ENCODE peak calls at places on chromosomes 13 and 19, in five cellular contexts. One of them, this sample, is unnamed.

GRCh38 chr19:35939307-35940077 is 3.3 kb downstream of the LRFN3 start:
- DNase-seq in trophoblast cell: no peak
- DNase-seq in neuronal stem cell: no peak
- DNase-seq in mesenchymal stem cell: no peak
- DNase-seq in H9: no peak
- DNase-seq in this sample: no peak

GRCh38 chr19:20039203-20039723 is at the start of gene ZNF682:
- DNase-seq in trophoblast cell: peak
- DNase-seq in neuronal stem cell: peak
- DNase-seq in H9: peak
- DNase-seq in mesenchymal stem cell: peak
- DNase-seq in this sample: peak

GRCh38 chr13:114107686-114108081 is 24.7 kb downstream of the RASA3 start:
- DNase-seq in H9: no peak
- DNase-seq in neuronal stem cell: no peak
- DNase-seq in mesenchymal stem cell: peak
- DNase-seq in trophoblast cell: no peak
- DNase-seq in this sample: no peak

GRCh38 chr19:19743176-19743575 is 10.3 kb upstream of the ZNF14 start:
- DNase-seq in mesenchymal stem cell: no peak
- DNase-seq in neuronal stem cell: no peak
- DNase-seq in trophoblast cell: no peak
- DNase-seq in H9: no peak
- DNase-seq in this sample: no peak

GRCh38 chr19:48899781-48900476 is at the start of gene NUCB1:
- DNase-seq in trophoblast cell: peak
- DNase-seq in mesenchymal stem cell: peak
- DNase-seq in H9: peak
- DNase-seq in neuronal stem cell: peak
- DNase-seq in this sample: peak

GRCh38 chr13:30148171-30148754 is 159.1 kb downstream of the KATNAL1 start:
- DNase-seq in trophoblast cell: no peak
- DNase-seq in mesenchymal stem cell: no peak
- DNase-seq in H9: no peak
- DNase-seq in neuronal stem cell: no peak
- DNase-seq in this sample: no peak

GRCh38 chr19:29245221-29245620 is 32.3 kb upstream of the UQCRFS1 start:
- DNase-seq in mesenchymal stem cell: no peak
- DNase-seq in trophoblast cell: no peak
- DNase-seq in H9: no peak
- DNase-seq in neuronal stem cell: no peak
- DNase-seq in this sample: no peak

GRCh38 chr19:48292798-48293197 is 22.9 kb downstream of the ZNF114 start:
- DNase-seq in mesenchymal stem cell: peak
- DNase-seq in trophoblast cell: peak
- DNase-seq in H9: no peak
- DNase-seq in neuronal stem cell: no peak
- DNase-seq in this sample: no peak

GRCh38 chr19:47022140-47022536 is 2.5 kb downstream of the NPAS1 start:
- DNase-seq in mesenchymal stem cell: no peak
- DNase-seq in trophoblast cell: no peak
- DNase-seq in neuronal stem cell: no peak
- DNase-seq in H9: peak
- DNase-seq in this sample: no peak

GRCh38 chr19:5877869-5878268 is 7.5 kb upstream of the FUT5 start:
- DNase-seq in trophoblast cell: no peak
- DNase-seq in H9: no peak
- DNase-seq in mesenchymal stem cell: no peak
- DNase-seq in neuronal stem cell: peak
- DNase-seq in this sample: no peak

GRCh38 chr19:55058781-55059610 is 4.0 kb downstream of the RDH13 start:
- DNase-seq in H9: no peak
- DNase-seq in trophoblast cell: peak
- DNase-seq in neuronal stem cell: no peak
- DNase-seq in mesenchymal stem cell: no peak
- DNase-seq in this sample: no peak

GRCh38 chr19:3398114-3398899 is 31.9 kb downstream of the NFIC start:
- DNase-seq in H9: peak
- DNase-seq in trophoblast cell: no peak
- DNase-seq in mesenchymal stem cell: peak
- DNase-seq in neuronal stem cell: no peak
- DNase-seq in this sample: no peak

GRCh38 chr19:40414536-40415535 is 1.7 kb upstream of the PRX start:
- DNase-seq in trophoblast cell: no peak
- DNase-seq in mesenchymal stem cell: no peak
- DNase-seq in neuronal stem cell: no peak
- DNase-seq in H9: no peak
- DNase-seq in this sample: no peak

GRCh38 chr19:7196721-7197168 is 97.5 kb downstream of the INSR start:
- DNase-seq in neuronal stem cell: no peak
- DNase-seq in mesenchymal stem cell: no peak
- DNase-seq in trophoblast cell: peak
- DNase-seq in H9: no peak
- DNase-seq in this sample: no peak

GRCh38 chr13:113967729-113968462 is 6.0 kb downstream of the C13orf46 start:
- DNase-seq in mesenchymal stem cell: no peak
- DNase-seq in trophoblast cell: no peak
- DNase-seq in neuronal stem cell: no peak
- DNase-seq in H9: no peak
- DNase-seq in this sample: no peak

GRCh38 chr19:8034178-8034525 is 18.4 kb upstream of the CCL25 start:
- DNase-seq in H9: no peak
- DNase-seq in mesenchymal stem cell: no peak
- DNase-seq in neuronal stem cell: no peak
- DNase-seq in trophoblast cell: peak
- DNase-seq in this sample: no peak

GRCh38 chr19:55188620-55189019 is 8.5 kb upstream of the SYT5 start:
- DNase-seq in mesenchymal stem cell: no peak
- DNase-seq in neuronal stem cell: no peak
- DNase-seq in trophoblast cell: no peak
- DNase-seq in H9: no peak
- DNase-seq in this sample: no peak

GRCh38 chr13:59176775-59177174 is 987.0 kb downstream of the DIAPH3 start:
- DNase-seq in mesenchymal stem cell: no peak
- DNase-seq in H9: peak
- DNase-seq in trophoblast cell: no peak
- DNase-seq in neuronal stem cell: no peak
- DNase-seq in this sample: no peak

GRCh38 chr13:24264976-24265375 is 44.4 kb upstream of the C1QTNF9 start:
- DNase-seq in trophoblast cell: no peak
- DNase-seq in mesenchymal stem cell: no peak
- DNase-seq in H9: no peak
- DNase-seq in neuronal stem cell: no peak
- DNase-seq in this sample: no peak

GRCh38 chr19:3403489-3404323 is 37.3 kb downstream of the NFIC start:
- DNase-seq in mesenchymal stem cell: peak
- DNase-seq in trophoblast cell: no peak
- DNase-seq in H9: no peak
- DNase-seq in neuronal stem cell: no peak
- DNase-seq in this sample: no peak

GRCh38 chr13:47708386-47708785 is 292.7 kb downstream of the SUCLA2 start:
- DNase-seq in neuronal stem cell: no peak
- DNase-seq in H9: no peak
- DNase-seq in trophoblast cell: peak
- DNase-seq in mesenchymal stem cell: peak
- DNase-seq in this sample: no peak

GRCh38 chr13:114145256-114145655 is 12.8 kb upstream of the RASA3 start:
- DNase-seq in trophoblast cell: no peak
- DNase-seq in H9: no peak
- DNase-seq in mesenchymal stem cell: no peak
- DNase-seq in neuronal stem cell: no peak
- DNase-seq in this sample: no peak

GRCh38 chr13:50125556-50126377 is 110.5 kb downstream of the KCNRG start:
- DNase-seq in H9: peak
- DNase-seq in trophoblast cell: peak
- DNase-seq in neuronal stem cell: peak
- DNase-seq in mesenchymal stem cell: peak
- DNase-seq in this sample: peak

GRCh38 chr19:3508771-3509535 is 2.8 kb downstream of the FZR1 start:
- DNase-seq in neuronal stem cell: no peak
- DNase-seq in mesenchymal stem cell: no peak
- DNase-seq in H9: no peak
- DNase-seq in trophoblast cell: no peak
- DNase-seq in this sample: no peak

GRCh38 chr19:50556236-50557008 is 11.8 kb downstream of the LRRC4B start:
- DNase-seq in neuronal stem cell: peak
- DNase-seq in trophoblast cell: peak
- DNase-seq in mesenchymal stem cell: peak
- DNase-seq in H9: peak
- DNase-seq in this sample: peak

GRCh38 chr13:28046981-28047380 is 53.4 kb downstream of the FLT3 start:
- DNase-seq in trophoblast cell: no peak
- DNase-seq in H9: no peak
- DNase-seq in neuronal stem cell: no peak
- DNase-seq in mesenchymal stem cell: peak
- DNase-seq in this sample: no peak

GRCh38 chr13:30355405-30355741 is 48.0 kb upstream of the KATNAL1 start:
- DNase-seq in neuronal stem cell: no peak
- DNase-seq in mesenchymal stem cell: peak
- DNase-seq in trophoblast cell: peak
- DNase-seq in H9: peak
- DNase-seq in this sample: peak

GRCh38 chr13:40439928-40440327 is 226.5 kb downstream of the FOXO1 start:
- DNase-seq in neuronal stem cell: no peak
- DNase-seq in H9: no peak
- DNase-seq in trophoblast cell: peak
- DNase-seq in mesenchymal stem cell: no peak
- DNase-seq in this sample: no peak

GRCh38 chr19:55173717-55174409 is 6.2 kb downstream of the SYT5 start:
- DNase-seq in mesenchymal stem cell: peak
- DNase-seq in H9: peak
- DNase-seq in trophoblast cell: peak
- DNase-seq in neuronal stem cell: peak
- DNase-seq in this sample: no peak

DNA sequence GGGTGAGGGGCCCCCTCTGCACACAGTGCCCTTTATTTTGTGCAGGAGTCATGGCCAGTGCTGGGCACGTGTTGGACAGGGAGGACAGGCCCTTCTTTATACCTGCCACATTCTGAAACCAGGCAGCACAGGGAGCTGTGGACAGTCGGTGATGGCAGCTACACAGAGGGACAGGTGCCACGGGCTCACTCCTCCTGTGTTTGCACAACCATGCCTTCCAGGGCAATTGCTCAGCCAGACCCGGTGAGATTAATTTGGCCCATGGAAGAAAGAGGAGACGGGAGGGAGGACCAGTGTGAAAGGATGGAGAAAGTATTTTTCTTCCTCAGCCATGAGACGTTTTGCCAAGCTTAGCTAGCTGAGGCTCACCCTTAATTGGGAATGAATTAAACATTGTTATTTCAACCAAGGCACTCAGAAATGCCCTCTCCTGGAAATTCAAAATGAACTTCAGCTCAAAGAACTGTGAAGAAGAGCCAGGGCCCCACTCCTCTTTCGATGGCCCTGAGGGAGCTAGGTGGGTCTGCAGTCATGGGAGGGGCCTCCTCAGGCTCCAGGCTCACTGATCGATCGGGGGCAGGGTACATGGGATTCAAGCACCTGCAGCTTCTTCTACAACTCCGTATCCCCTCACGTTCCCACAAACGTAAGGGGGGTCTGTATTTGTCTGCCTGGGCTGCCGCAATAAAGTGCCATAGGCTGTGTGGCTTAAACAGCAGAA is 41.2 kb downstream of the SHISA2 start:
- DNase-seq in mesenchymal stem cell: no peak
- DNase-seq in H9: no peak
- DNase-seq in neuronal stem cell: no peak
- DNase-seq in trophoblast cell: no peak
- DNase-seq in this sample: no peak
- H2BK12ac ChIP-seq in mesenchymal stem cell: no peak
- H2BK12ac ChIP-seq in H9: no peak
- H2BK12ac ChIP-seq in neuronal stem cell: no peak
- H2BK12ac ChIP-seq in trophoblast cell: no peak
- H2BK12ac ChIP-seq in this sample: peak

GRCh38 chr13:22061806-22062391 is 391.0 kb downstream of the FGF9 start:
- DNase-seq in H9: no peak
- DNase-seq in mesenchymal stem cell: no peak
- DNase-seq in neuronal stem cell: no peak
- DNase-seq in trophoblast cell: no peak
- DNase-seq in this sample: no peak
- H2BK12ac ChIP-seq in H9: no peak
- H2BK12ac ChIP-seq in mesenchymal stem cell: no peak
- H2BK12ac ChIP-seq in neuronal stem cell: no peak
- H2BK12ac ChIP-seq in trophoblast cell: no peak
- H2BK12ac ChIP-seq in this sample: no peak

GRCh38 chr19:45202637-45203036 is 24.1 kb downstream of the BLOC1S3 start:
- DNase-seq in neuronal stem cell: no peak
- DNase-seq in mesenchymal stem cell: no peak
- DNase-seq in H9: no peak
- DNase-seq in trophoblast cell: no peak
- DNase-seq in this sample: no peak
- H2BK12ac ChIP-seq in neuronal stem cell: no peak
- H2BK12ac ChIP-seq in mesenchymal stem cell: no peak
- H2BK12ac ChIP-seq in H9: no peak
- H2BK12ac ChIP-seq in trophoblast cell: no peak
- H2BK12ac ChIP-seq in this sample: no peak

DNA sequence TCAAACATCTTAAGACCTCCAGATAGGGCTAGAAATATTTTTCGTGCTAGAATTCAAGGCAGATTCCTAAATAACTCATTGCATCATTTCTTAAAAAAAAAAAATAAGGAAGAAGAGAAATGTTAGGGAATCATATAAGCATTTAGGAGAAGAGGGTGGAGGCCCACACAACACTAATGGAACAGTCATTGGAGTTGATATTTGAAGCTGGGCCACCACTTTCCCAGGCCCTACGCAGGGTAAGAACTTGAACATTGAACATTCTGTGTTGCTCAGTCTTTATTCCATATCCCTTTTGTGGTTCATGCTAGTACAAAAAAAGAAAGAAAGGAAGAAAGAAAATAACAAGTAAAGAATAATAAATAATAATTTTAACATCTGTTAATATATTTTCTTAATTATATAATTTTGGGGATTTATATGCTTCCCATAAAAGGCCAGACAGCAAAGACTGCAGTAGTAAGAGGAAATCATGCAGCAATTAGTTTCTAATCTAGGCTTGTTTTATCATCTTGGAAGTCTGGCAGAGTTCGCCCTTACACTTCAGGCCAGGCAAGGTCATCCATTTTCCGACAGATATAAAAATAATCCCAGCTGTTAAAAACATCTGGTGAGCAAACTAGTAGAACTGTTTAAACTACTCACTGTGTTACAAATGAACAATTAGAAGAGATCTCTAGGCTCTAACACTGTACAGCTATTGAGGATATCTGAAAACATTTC is 127.7 kb downstream of the FRY start:
- DNase-seq in trophoblast cell: no peak
- DNase-seq in mesenchymal stem cell: no peak
- DNase-seq in H9: no peak
- DNase-seq in neuronal stem cell: no peak
- DNase-seq in this sample: no peak
- H2BK12ac ChIP-seq in trophoblast cell: no peak
- H2BK12ac ChIP-seq in mesenchymal stem cell: no peak
- H2BK12ac ChIP-seq in H9: no peak
- H2BK12ac ChIP-seq in neuronal stem cell: no peak
- H2BK12ac ChIP-seq in this sample: no peak

This sample was measured in H1.